ENCODE peak calls at places on chromosomes 11 and 22, in four cellular contexts. R, J, C and D are unnamed samples.

GRCh38 chr11:133064152-133064877 is 468.0 kb downstream of the OPCML start:
- DNase-seq in R (no peak), J (no peak), C (no peak), D (peak; percentile 63)

GRCh38 chr11:1231396-1232327 is 8.8 kb downstream of the MUC5B start:
- DNase-seq in R (peak; percentile 47), J (peak; percentile 57), C (no peak), D (no peak)

GRCh38 chr11:103806130-103806900 is 230.1 kb upstream of the DDI1 start:
- DNase-seq in R (no peak), J (no peak), C (no peak), D (no peak)

GRCh38 chr22:21098099-21098671 is 52.4 kb downstream of the LRRC74B start:
- DNase-seq in R (no peak), J (no peak), C (no peak), D (no peak)

GRCh38 chr11:57476223-57476882 is 16.0 kb downstream of the RTN4RL2 start:
- DNase-seq in R (peak; percentile 68), J (no peak), C (no peak), D (peak; percentile 57)

GRCh38 chr11:125960771-125961170 is 14.9 kb downstream of the VSIG10L2 start:
- DNase-seq in R (no peak), J (no peak), C (no peak), D (no peak)

GRCh38 chr11:69915501-69916250 is 96.5 kb upstream of the FGF3 start:
- DNase-seq in R (peak; percentile 87), J (peak; percentile 94), C (peak; percentile 85), D (peak; percentile 86)

GRCh38 chr11:70826541-70826943 is 425.8 kb downstream of the SHANK2 start:
- DNase-seq in R (no peak), J (no peak), C (no peak), D (no peak)

GRCh38 chr11:44978961-44979331 is 28.3 kb upstream of the TP53I11 start:
- DNase-seq in R (peak; percentile 93), J (no peak), C (peak; percentile 99), D (no peak)

GRCh38 chr11:44978279-44978960 is 27.7 kb upstream of the TP53I11 start:
- DNase-seq in R (no peak), J (no peak), C (no peak), D (no peak)

GRCh38 chr11:44979536-44980399 is 29.1 kb upstream of the TP53I11 start:
- DNase-seq in R (peak; percentile 90), J (no peak), C (peak; percentile 98), D (no peak)

GRCh38 chr11:44976576-44976975 is 25.9 kb upstream of the TP53I11 start:
- DNase-seq in R (peak; percentile 63), J (no peak), C (no peak), D (no peak)

DNA sequence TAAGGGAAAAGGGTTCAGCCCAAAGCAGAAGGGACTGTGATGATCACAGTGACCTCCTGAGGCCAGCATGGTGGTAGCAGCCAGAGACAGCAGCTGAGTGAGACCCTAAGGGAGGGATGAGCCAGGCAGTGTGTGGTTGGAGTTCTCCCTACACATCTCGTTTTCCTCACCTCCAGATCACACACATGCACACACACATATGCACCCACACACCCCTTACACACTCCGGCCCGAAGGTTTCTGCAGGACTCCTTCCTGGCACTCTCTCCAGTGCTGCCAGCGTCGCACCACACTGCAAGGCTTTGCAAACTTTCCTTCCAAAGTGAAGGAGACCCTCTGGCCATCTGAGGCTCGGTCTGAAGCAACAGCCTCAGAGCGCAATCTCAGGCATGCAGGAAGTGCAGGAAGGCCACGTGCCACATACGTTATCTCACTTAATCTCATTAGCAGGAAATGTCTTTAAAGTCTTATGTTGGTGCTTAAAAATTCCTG is 26.9 kb upstream of the TP53I11 start:
- DNase-seq in R (no peak), J (no peak), C (peak; percentile 91), D (no peak)
- TF ChIP-seq CTCF in R (peak; percentile 27), J (no peak), C (no peak), D (peak; percentile 35)

DNA sequence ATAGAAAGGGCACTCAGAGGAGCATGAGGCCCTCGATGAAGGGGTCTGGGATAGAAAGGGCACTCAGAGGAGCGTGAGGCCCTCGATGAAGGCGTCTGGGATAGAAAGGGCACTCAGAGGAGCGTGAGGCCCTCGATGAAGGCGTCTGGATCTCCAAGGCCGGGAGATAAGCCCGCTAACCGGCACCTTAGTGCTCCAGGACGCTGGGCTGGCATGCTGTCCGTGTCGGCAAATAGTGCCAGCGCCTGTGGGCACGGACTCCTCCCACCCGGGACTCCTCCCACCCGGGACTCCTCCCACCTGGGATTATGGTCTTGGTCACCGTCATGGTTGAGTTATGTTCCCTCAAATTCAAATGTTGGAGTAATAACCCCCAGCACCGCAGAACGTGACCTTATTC is 725.3 kb downstream of the BRD1 start:
- DNase-seq in R (no peak), J (peak; percentile 54), C (no peak), D (no peak)
- H3K9me3 ChIP-seq in R (no peaks in the 10 kb centered on the region), J (no peaks in the 10 kb centered on the region), C (no peaks in the 10 kb centered on the region), D (no peaks in the 10 kb centered on the region)

GRCh38 chr11:74819400-74819799 is 70.8 kb downstream of the RNF169 start:
- DNase-seq in R (no peak), J (no peak), C (no peak), D (no peak)

GRCh38 chr11:74820763-74821162 is 72.1 kb downstream of the RNF169 start:
- DNase-seq in R (no peak), J (no peak), C (no peak), D (no peak)

GRCh38 chr11:74815966-74816365 is 67.3 kb downstream of the RNF169 start:
- DNase-seq in R (no peak), J (no peak), C (no peak), D (no peak)

GRCh38 chr11:74818283-74818946 is 69.8 kb downstream of the RNF169 start:
- DNase-seq in R (no peak), J (no peak), C (no peak), D (no peak)

GRCh38 chr11:74816664-74817063 is 68.0 kb downstream of the RNF169 start:
- DNase-seq in R (no peak), J (no peak), C (no peak), D (no peak)
- TF ChIP-seq CTCF in R (no peak), J (no peak), C (no peak), D (no peak)

DNA sequence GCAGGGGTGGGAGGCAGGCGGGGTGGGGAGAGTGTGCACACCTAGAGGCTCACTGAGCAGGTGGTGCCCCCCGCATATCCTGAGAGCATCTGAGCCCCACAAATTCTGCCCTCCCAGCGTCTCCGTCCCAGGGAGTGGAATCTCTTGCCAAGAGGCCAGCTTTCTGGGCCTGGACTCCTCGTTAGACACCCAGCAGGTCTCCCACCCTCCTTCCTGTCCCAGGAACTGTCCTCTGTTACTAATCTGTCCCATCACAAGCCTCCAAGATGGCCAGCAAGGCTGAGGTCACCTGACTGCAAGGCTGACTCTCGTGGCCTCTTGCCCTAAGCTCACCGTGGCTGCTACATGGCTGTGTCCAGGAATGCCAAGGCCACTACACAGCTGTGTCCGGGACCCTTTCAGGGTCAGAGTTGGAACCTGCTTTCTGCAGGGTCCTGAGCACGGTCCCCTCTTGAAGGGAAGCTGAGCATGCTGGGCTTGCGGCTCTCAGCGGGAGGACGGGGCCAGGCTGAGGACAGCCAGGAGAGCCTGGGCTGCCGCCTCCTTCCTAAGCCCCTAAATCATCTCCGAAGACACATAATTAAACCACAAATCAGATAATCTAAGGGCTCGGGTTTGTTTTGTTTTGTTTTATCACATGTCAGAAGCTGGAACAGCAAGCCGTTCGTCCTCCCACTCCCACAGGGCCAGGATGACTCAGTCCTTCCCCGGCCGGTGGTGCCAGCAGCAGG is 1327.3 kb downstream of the TBC1D22A start:
- DNase-seq in R (peak; percentile 52), J (peak; percentile 77), C (no peak), D (peak; percentile 44)
- H3K9me3 ChIP-seq in R (no peaks in the 10 kb centered on the region), J (no peaks in the 10 kb centered on the region), C (no peaks in the 10 kb centered on the region), D (no peaks in the 10 kb centered on the region)